ENCODE peak calls at places on chromosomes 7 and 10, in eight cellular contexts. Z, T, S, F, V, W, N and H are unnamed samples.
A peak's percentile ranks its signal among the peaks of the same experiment; 100 is the strongest.

GRCh38 chr7:99642099-99642498 is 25.4 kb downstream of the ZSCAN25 start:
- DNase-seq in Z (no peak), T (peak; percentile 35), S (no peak), F (no peak), V (no peak), W (no peak), N (no peak), H (no peak)

GRCh38 chr7:111029141-111029572 is 61.8 kb upstream of the LRRN3 start:
- DNase-seq in Z (no peak), T (peak; percentile 38), S (no peak), F (no peak), V (no peak), W (no peak), N (no peak), H (no peak)

GRCh38 chr7:42753322-42753721 is 158.5 kb downstream of the C7orf25 start:
- DNase-seq in Z (no peak), T (no peak), S (no peak), F (no peak), V (no peak), W (no peak), N (no peak), H (no peak)

GRCh38 chr10:78977761-78978305 is 90.9 kb upstream of the ZMIZ1 start:
- DNase-seq in Z (no peak), T (peak; percentile 90), S (no peak), F (no peak), V (no peak), W (peak; percentile 82), N (peak; percentile 87), H (peak; percentile 80)

GRCh38 chr10:101013365-101013825 is 13.8 kb downstream of the LZTS2 start:
- DNase-seq in Z (no peak), T (no peak), S (no peak), F (no peak), V (no peak), W (no peak), N (no peak), H (no peak)

GRCh38 chr7:149477494-149478443 is 16.9 kb upstream of the ZNF777 start:
- DNase-seq in Z (peak; percentile 84), T (no peak), S (no peak), F (no peak), V (no peak), W (no peak), N (no peak), H (peak; percentile 54)

GRCh38 chr10:110420401-110421193 is 77.1 kb upstream of the DUSP5 start:
- DNase-seq in Z (no peak), T (peak; percentile 77), S (no peak), F (peak; percentile 86), V (no peak), W (no peak), N (no peak), H (no peak)

GRCh38 chr10:17273403-17273802 is 45.4 kb downstream of the VIM start:
- DNase-seq in Z (no peak), T (peak; percentile 83), S (no peak), F (no peak), V (no peak), W (no peak), N (peak; percentile 48), H (no peak)

GRCh38 chr10:71728218-71728737 is 8.7 kb upstream of the C10orf105 start:
- DNase-seq in Z (no peak), T (peak; percentile 32), S (no peak), F (no peak), V (no peak), W (no peak), N (no peak), H (no peak)

GRCh38 chr7:20598479-20599419 is 16.7 kb upstream of the ABCB5 start:
- DNase-seq in Z (peak; percentile 75), T (peak; percentile 67), S (no peak), F (peak; percentile 72), V (peak; percentile 51), W (peak; percentile 32), N (peak; percentile 52), H (no peak)

GRCh38 chr7:17807242-17807641 is 133.1 kb downstream of the SNX13 start:
- DNase-seq in Z (peak; percentile 51), T (no peak), S (no peak), F (no peak), V (no peak), W (no peak), N (no peak), H (no peak)

GRCh38 chr10:115827180-115827579 is 445.8 kb downstream of the GFRA1 start:
- DNase-seq in Z (no peak), T (peak; percentile 58), S (no peak), F (no peak), V (no peak), W (no peak), N (no peak), H (no peak)

GRCh38 chr10:96670786-96671185 is 49.5 kb downstream of the PIK3AP1 start:
- DNase-seq in Z (no peak), T (no peak), S (no peak), F (no peak), V (no peak), W (no peak), N (no peak), H (no peak)

GRCh38 chr10:68938117-68938516 is 17.9 kb upstream of the DDX21 start:
- DNase-seq in Z (no peak), T (no peak), S (no peak), F (peak; percentile 16), V (no peak), W (no peak), N (no peak), H (no peak)

GRCh38 chr7:81111781-81112540 is 193.1 kb upstream of the SEMA3C start:
- DNase-seq in Z (no peak), T (peak; percentile 57), S (no peak), F (no peak), V (no peak), W (no peak), N (no peak), H (peak; percentile 71)

GRCh38 chr7:30816291-30817059 is 45.3 kb downstream of the MINDY4 start:
- DNase-seq in Z (no peak), T (peak; percentile 52), S (no peak), F (no peak), V (no peak), W (no peak), N (no peak), H (no peak)

GRCh38 chr7:134593530-134594392 is 44.9 kb downstream of the AKR1B15 start:
- DNase-seq in Z (no peak), T (peak; percentile 94), S (no peak), F (no peak), V (no peak), W (peak; percentile 95), N (peak; percentile 70), H (peak; percentile 83)

GRCh38 chr7:84746347-84746746 is 440.5 kb downstream of the SEMA3D start:
- DNase-seq in Z (no peak), T (peak; percentile 30), S (no peak), F (peak; percentile 26), V (no peak), W (no peak), N (no peak), H (no peak)

GRCh38 chr7:39855325-39855674 is 94.8 kb upstream of the CDK13 start:
- DNase-seq in Z (no peak), T (no peak), S (no peak), F (no peak), V (no peak), W (no peak), N (no peak), H (no peak)

GRCh38 chr7:122261442-122261841 is 43.1 kb downstream of the FEZF1 start:
- DNase-seq in Z (no peak), T (no peak), S (no peak), F (no peak), V (no peak), W (no peak), N (no peak), H (no peak)

GRCh38 chr7:135879238-135879637 is 97.9 kb downstream of the MTPN start:
- DNase-seq in Z (no peak), T (no peak), S (no peak), F (no peak), V (no peak), W (no peak), N (no peak), H (no peak)

GRCh38 chr10:17290226-17290625 is 62.2 kb downstream of the VIM start:
- DNase-seq in Z (peak; percentile 52), T (peak; percentile 6), S (no peak), F (peak; percentile 75), V (no peak), W (no peak), N (no peak), H (no peak)

GRCh38 chr10:43867667-43868361 is 219.1 kb upstream of the ZNF32 start:
- DNase-seq in Z (no peak), T (peak; percentile 77), S (no peak), F (no peak), V (no peak), W (no peak), N (no peak), H (no peak)

GRCh38 chr7:2811476-2812118 is 32.5 kb downstream of the GNA12 start:
- DNase-seq in Z (peak; percentile 3), T (no peak), S (peak; percentile 44), F (no peak), V (no peak), W (no peak), N (no peak), H (peak; percentile 74)

GRCh38 chr10:119403927-119404326 is 138.6 kb downstream of the RGS10 start:
- DNase-seq in Z (no peak), T (no peak), S (no peak), F (no peak), V (no peak), W (no peak), N (no peak), H (no peak)

GRCh38 chr7:74365320-74366022 is 76.3 kb downstream of the CLIP2 start:
- DNase-seq in Z (peak; percentile 95), T (peak; percentile 69), S (no peak), F (peak; percentile 75), V (peak; percentile 73), W (no peak), N (no peak), H (peak; percentile 77)

GRCh38 chr10:72174297-72174662 is 41.5 kb upstream of the ANAPC16 start:
- DNase-seq in Z (no peak), T (no peak), S (no peak), F (no peak), V (no peak), W (no peak), N (no peak), H (no peak)

GRCh38 chr7:143988986-143989745 is 11.0 kb upstream of the OR6B1 start:
- DNase-seq in Z (no peak), T (no peak), S (no peak), F (no peak), V (no peak), W (no peak), N (no peak), H (no peak)

GRCh38 chr7:137760111-137760510 is 86.7 kb downstream of the DGKI start:
- DNase-seq in Z (peak; percentile 52), T (no peak), S (no peak), F (no peak), V (peak; percentile 69), W (no peak), N (no peak), H (no peak)

GRCh38 chr7:50674299-50674698 is 108.4 kb downstream of the GRB10 start:
- DNase-seq in Z (no peak), T (no peak), S (no peak), F (no peak), V (no peak), W (no peak), N (no peak), H (no peak)

GRCh38 chr10:59312247-59312646 is 50.1 kb downstream of the FAM13C start:
- DNase-seq in Z (no peak), T (no peak), S (no peak), F (no peak), V (no peak), W (no peak), N (no peak), H (no peak)